ENCODE peak calls at places on chromosomes 4 and X, in ten cellular contexts. F, T, D, I, K, G, Q, R, C and B are unnamed samples.

GRCh38 chrX:47595701-47596655 is 13.7 kb downstream of the TIMP1 start:
- DNase-seq in F (peak), T (no peak), D (peak), I (peak), K (no peak), G (no peak), Q (no peak), R (no peak), C (peak), B (peak)

GRCh38 chr4:10063544-10064300 is 42.4 kb upstream of the SLC2A9 start:
- DNase-seq in F (peak), T (peak), D (peak), I (peak), K (no peak), G (peak), Q (no peak), R (peak), C (peak), B (peak)

GRCh38 chr4:38503689-38504395 is 160.2 kb upstream of the KLF3 start:
- DNase-seq in F (no peak), T (no peak), D (no peak), I (no peak), K (no peak), G (no peak), Q (no peak), R (no peak), C (no peak), B (no peak)

GRCh38 chr4:6926681-6927478 is 17.3 kb downstream of the TBC1D14 start:
- DNase-seq in F (no peak), T (no peak), D (peak), I (no peak), K (no peak), G (peak), Q (peak), R (peak), C (peak), B (peak)

GRCh38 chr4:5137927-5138326 is 86.6 kb downstream of the STK32B start:
- DNase-seq in F (no peak), T (no peak), D (peak), I (peak), K (no peak), G (no peak), Q (no peak), R (peak), C (no peak), B (no peak)

GRCh38 chrX:64394059-64394873 is 986 bp downstream of the MTMR8 start:
- DNase-seq in F (no peak), T (no peak), D (no peak), I (no peak), K (no peak), G (no peak), Q (no peak), R (no peak), C (no peak), B (no peak)

GRCh38 chr4:39970559-39971270 is 7.0 kb downstream of the PDS5A start:
- DNase-seq in F (peak), T (peak), D (no peak), I (no peak), K (no peak), G (no peak), Q (peak), R (no peak), C (no peak), B (peak)

GRCh38 chr4:75542824-75543223 is 13.0 kb upstream of the ODAPH start:
- DNase-seq in F (peak), T (no peak), D (peak), I (peak), K (no peak), G (no peak), Q (no peak), R (no peak), C (peak), B (peak)

GRCh38 chr4:4914059-4914820 is 54.8 kb downstream of the MSX1 start:
- DNase-seq in F (peak), T (no peak), D (peak), I (peak), K (no peak), G (no peak), Q (no peak), R (no peak), C (peak), B (peak)

GRCh38 chr4:149521611-149522010 is 294.0 kb downstream of the IQCM start:
- DNase-seq in F (no peak), T (peak), D (no peak), I (peak), K (no peak), G (no peak), Q (no peak), R (no peak), C (peak), B (no peak)

GRCh38 chrX:121754301-121754700 is 706.9 kb downstream of the GLUD2 start:
- DNase-seq in F (no peak), T (no peak), D (no peak), I (no peak), K (no peak), G (no peak), Q (no peak), R (no peak), C (no peak), B (no peak)

GRCh38 chr4:1416948-1417260 is 10.7 kb upstream of the NKX1-1 start:
- DNase-seq in F (no peak), T (no peak), D (no peak), I (no peak), K (no peak), G (no peak), Q (no peak), R (peak), C (no peak), B (no peak)

GRCh38 chr4:8303485-8304281 is 34.1 kb downstream of the HTRA3 start:
- DNase-seq in F (peak), T (peak), D (peak), I (peak), K (no peak), G (no peak), Q (no peak), R (no peak), C (peak), B (peak)

GRCh38 chr4:147103403-147103946 is 157.8 kb upstream of the TTC29 start:
- DNase-seq in F (peak), T (no peak), D (peak), I (peak), K (peak), G (no peak), Q (no peak), R (no peak), C (peak), B (peak)
- H3K4me3 ChIP-seq in F (no peak), T (no peak), D (no peak), I (no peak), K (no peak), G (no peak), Q (no peak), R (no peak), C (no peak), B (no peak)

DNA sequence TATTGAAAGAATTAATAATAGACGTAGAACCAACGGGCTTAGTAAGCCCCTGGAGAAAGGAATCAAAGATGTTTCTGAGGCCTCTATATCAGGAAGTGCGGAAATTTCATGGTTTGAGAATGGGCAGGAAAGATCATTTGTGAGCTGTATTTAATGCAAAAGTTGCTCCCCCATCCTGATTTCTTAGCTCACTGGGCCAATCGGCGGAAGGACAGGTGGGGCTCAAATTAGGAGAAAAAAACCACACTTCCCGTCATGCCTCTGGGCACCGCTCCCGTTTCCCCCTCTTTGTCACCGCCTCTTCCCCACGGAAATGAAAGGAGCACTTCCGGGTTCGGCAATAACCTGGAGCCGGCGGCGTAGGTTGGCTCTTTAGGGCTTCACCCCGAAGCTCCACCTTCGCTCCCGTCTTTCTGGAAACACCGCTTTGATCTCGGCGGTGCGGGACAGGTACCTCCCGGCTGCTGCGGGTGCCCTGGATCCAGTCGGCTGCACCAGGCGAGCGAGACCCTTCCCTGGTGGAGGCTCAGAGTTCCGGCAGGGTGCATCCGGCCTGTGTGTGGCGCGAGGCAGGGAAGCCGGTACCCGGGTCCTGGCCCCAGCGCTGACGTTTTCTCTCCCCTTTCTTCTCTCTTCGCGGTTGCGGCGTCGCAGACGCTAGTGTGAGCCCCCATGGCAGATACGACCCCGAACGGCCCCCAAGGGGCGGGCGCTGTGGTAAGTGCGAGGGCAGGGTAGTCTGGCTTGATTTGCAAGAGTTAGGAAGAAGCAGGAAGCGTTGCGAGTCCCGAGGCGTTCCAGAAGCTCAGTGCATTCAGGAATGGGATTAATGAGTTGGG is at the start of gene TMEM33:
- DNase-seq in F (peak), T (peak), D (peak), I (peak), K (peak), G (peak), Q (peak), R (peak), C (peak), B (peak)
- TF ChIP-seq CTCF in F (peak), T (peak), D (no peak), I (no peak), K (peak), G (no peak), Q (peak), R (no peak), C (no peak), B (peak)

GRCh38 chrX:4239650-4240540 is 526.4 kb upstream of the PRKX start:
- DNase-seq in F (no peak), T (no peak), D (no peak), I (no peak), K (no peak), G (no peak), Q (no peak), R (no peak), C (no peak), B (no peak)
- H3K4me3 ChIP-seq in F (no peak), T (no peak), D (no peak), I (no peak), K (no peak), G (no peak), Q (no peak), R (no peak), C (no peak), B (no peak)

DNA sequence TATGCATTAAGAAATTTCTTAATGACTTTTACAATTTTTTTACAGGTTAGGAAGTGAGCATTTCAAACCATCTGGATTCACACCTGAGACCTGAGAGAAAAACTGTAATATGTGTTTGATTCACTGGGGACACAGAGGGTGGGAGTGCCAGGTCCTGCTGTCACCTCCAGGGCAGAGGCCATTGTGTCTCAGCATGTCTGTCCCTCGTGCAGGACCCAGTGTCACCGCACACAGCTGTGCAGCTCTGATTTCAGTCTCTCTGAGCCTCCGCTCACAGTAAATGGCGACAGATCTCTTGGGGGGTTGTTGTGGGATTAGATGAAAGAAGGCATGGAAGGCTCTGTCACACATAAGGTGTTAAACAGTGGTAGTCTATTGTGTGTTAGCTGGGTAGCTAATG is 23.0 kb upstream of the CLDN24 start:
- DNase-seq in F (no peak), T (peak), D (no peak), I (no peak), K (no peak), G (no peak), Q (no peak), R (no peak), C (no peak), B (no peak)
- TF ChIP-seq CTCF in F (no peak), T (no peak), D (no peak), I (no peak), K (no peak), G (no peak), Q (no peak), R (no peak), C (no peak), B (no peak)

GRCh38 chr4:89469930-89470375 is 162.4 kb upstream of the GPRIN3 start:
- DNase-seq in F (peak), T (no peak), D (peak), I (peak), K (no peak), G (no peak), Q (no peak), R (no peak), C (peak), B (peak)
- H3K4me3 ChIP-seq in F (peak), T (no peak), D (peak), I (no peak), K (no peak), G (no peak), Q (no peak), R (no peak), C (no peak), B (no peak)

GRCh38 chr4:125827338-125828074 is 512.8 kb downstream of the FAT4 start:
- DNase-seq in F (no peak), T (no peak), D (no peak), I (no peak), K (no peak), G (no peak), Q (no peak), R (no peak), C (no peak), B (no peak)
- TF ChIP-seq CTCF in F (no peak), T (no peak), D (no peak), I (no peak), K (no peak), G (no peak), Q (no peak), R (no peak), C (no peak), B (no peak)

GRCh38 chr4:112704322-112704721 is 67.4 kb downstream of the LARP7 start:
- DNase-seq in F (no peak), T (no peak), D (no peak), I (no peak), K (no peak), G (no peak), Q (no peak), R (no peak), C (no peak), B (no peak)
- H3K4me3 ChIP-seq in F (no peak), T (peak), D (no peak), I (no peak), K (no peak), G (no peak), Q (no peak), R (no peak), C (no peak), B (no peak)